ENCODE peak calls at places on chromosome 2, in seven cellular contexts. E is body of pancreas, R is adrenal gland, W is testis, H is suprapubic skin, I is ovary, K is spleen. P is an unnamed sample.

GRCh38 chr2:171807831-171808393 is 86.1 kb downstream of the SLC25A12 start:
- DNase-seq in W (no peak), K (no peak), I (no peak), H (no peak), R (no peak), E (no peak), P (no peak)

GRCh38 chr2:34670482-34670881 is 1071.4 kb upstream of the FAM98A start:
- DNase-seq in R (no peak), H (no peak), K (no peak), W (no peak), I (no peak), E (no peak), P (no peak)

GRCh38 chr2:203998195-203998804 is 61.7 kb downstream of the ICOS start:
- DNase-seq in W (no peak), I (no peak), H (no peak), R (no peak), K (no peak), E (no peak), P (no peak)

GRCh38 chr2:230773039-230773773 is 60.6 kb downstream of the CAB39 start:
- DNase-seq in W (no peak), E (no peak), I (no peak), R (no peak), H (no peak), K (no peak), P (no peak)

GRCh38 chr2:71690231-71690834 is 237.0 kb downstream of the DYSF start:
- DNase-seq in I (peak), H (peak), K (peak), R (no peak), E (no peak), W (no peak), P (no peak)

GRCh38 chr2:15471606-15472005 is 89.5 kb downstream of the NBAS start:
- DNase-seq in I (no peak), H (no peak), W (no peak), E (no peak), K (no peak), R (no peak), P (no peak)

GRCh38 chr2:220270506-220271070 is 643.2 kb downstream of the SLC4A3 start:
- DNase-seq in I (no peak), K (no peak), H (no peak), E (no peak), W (no peak), R (no peak), P (no peak)

GRCh38 chr2:132670961-132671781 is 1.2 kb upstream of the LYPD1 start:
- DNase-seq in K (no peak), I (no peak), R (no peak), E (no peak), W (no peak), H (no peak), P (no peak)

GRCh38 chr2:134189009-134189717 is 64.7 kb upstream of the MGAT5 start:
- DNase-seq in K (no peak), W (no peak), E (peak), H (no peak), I (no peak), R (no peak), P (no peak)

GRCh38 chr2:15178946-15179345 is 382.2 kb downstream of the NBAS start:
- DNase-seq in K (no peak), H (no peak), R (no peak), I (no peak), E (no peak), W (no peak), P (no peak)

GRCh38 chr2:67991456-67991855 is 71.3 kb downstream of the C1D start:
- DNase-seq in R (no peak), H (no peak), I (no peak), K (no peak), E (no peak), W (no peak), P (no peak)

GRCh38 chr2:38515155-38516074 is 87.3 kb downstream of the HNRNPLL start:
- DNase-seq in I (peak), E (peak), K (no peak), R (peak), W (peak), H (peak), P (peak)

GRCh38 chr2:172438064-172438421 is 10.7 kb downstream of the ITGA6 start:
- DNase-seq in I (no peak), R (no peak), W (no peak), H (no peak), E (no peak), K (no peak), P (no peak)

GRCh38 chr2:216679658-216680024 is 15.7 kb downstream of the IGFBP5 start:
- DNase-seq in I (peak), H (no peak), E (no peak), K (peak), R (no peak), W (no peak), P (peak)

GRCh38 chr2:200728630-200729029 is 83.1 kb upstream of the BZW1 start:
- DNase-seq in H (no peak), I (peak), R (no peak), E (no peak), K (no peak), W (no peak), P (no peak)

GRCh38 chr2:196169521-196169920 is 1.9 kb downstream of the STK17B start:
- DNase-seq in K (no peak), I (no peak), R (no peak), W (no peak), E (no peak), H (no peak), P (no peak)

GRCh38 chr2:191165190-191165643 is 14.4 kb upstream of the STAT4 start:
- DNase-seq in H (no peak), E (no peak), R (no peak), I (no peak), W (no peak), K (no peak), P (no peak)

GRCh38 chr2:73999881-74000597 is 15.3 kb downstream of the TET3 start:
- DNase-seq in K (peak), E (no peak), W (no peak), R (no peak), I (peak), H (peak), P (no peak)

GRCh38 chr2:118128826-118129225 is 40.6 kb downstream of the INSIG2 start:
- DNase-seq in W (no peak), H (no peak), E (no peak), K (no peak), I (no peak), R (no peak), P (no peak)

GRCh38 chr2:239386872-239387445 is 13.9 kb downstream of the HDAC4 start:
- DNase-seq in E (no peak), R (no peak), H (no peak), W (no peak), K (peak), I (no peak), P (no peak)

GRCh38 chr2:168456526-168457176 is 579 bp downstream of the CERS6 start:
- DNase-seq in R (peak), I (peak), E (peak), H (peak), W (peak), K (peak), P (peak)

GRCh38 chr2:9975805-9976447 is 24.4 kb downstream of the GRHL1 start:
- DNase-seq in K (no peak), W (no peak), H (no peak), R (peak), E (no peak), I (no peak), P (no peak)

GRCh38 chr2:105879106-105879797 is 134.5 kb downstream of the NCK2 start:
- DNase-seq in I (no peak), K (no peak), W (peak), E (no peak), R (no peak), H (no peak), P (no peak)

GRCh38 chr2:46983065-46983801 is 67.6 kb upstream of the MCFD2 start:
- DNase-seq in R (no peak), W (no peak), H (no peak), E (peak), K (peak), I (no peak), P (no peak)

GRCh38 chr2:46982356-46983064 is 66.9 kb upstream of the MCFD2 start:
- DNase-seq in W (no peak), R (no peak), I (no peak), K (no peak), E (no peak), H (no peak), P (no peak)

GRCh38 chr2:46984034-46984433 is 68.4 kb upstream of the MCFD2 start:
- DNase-seq in H (no peak), I (peak), R (no peak), W (no peak), K (peak), E (no peak), P (no peak)

GRCh38 chr2:46985512-46985911 is 69.9 kb upstream of the MCFD2 start:
- DNase-seq in H (no peak), I (peak), R (peak), E (no peak), W (no peak), K (peak), P (no peak)

DNA sequence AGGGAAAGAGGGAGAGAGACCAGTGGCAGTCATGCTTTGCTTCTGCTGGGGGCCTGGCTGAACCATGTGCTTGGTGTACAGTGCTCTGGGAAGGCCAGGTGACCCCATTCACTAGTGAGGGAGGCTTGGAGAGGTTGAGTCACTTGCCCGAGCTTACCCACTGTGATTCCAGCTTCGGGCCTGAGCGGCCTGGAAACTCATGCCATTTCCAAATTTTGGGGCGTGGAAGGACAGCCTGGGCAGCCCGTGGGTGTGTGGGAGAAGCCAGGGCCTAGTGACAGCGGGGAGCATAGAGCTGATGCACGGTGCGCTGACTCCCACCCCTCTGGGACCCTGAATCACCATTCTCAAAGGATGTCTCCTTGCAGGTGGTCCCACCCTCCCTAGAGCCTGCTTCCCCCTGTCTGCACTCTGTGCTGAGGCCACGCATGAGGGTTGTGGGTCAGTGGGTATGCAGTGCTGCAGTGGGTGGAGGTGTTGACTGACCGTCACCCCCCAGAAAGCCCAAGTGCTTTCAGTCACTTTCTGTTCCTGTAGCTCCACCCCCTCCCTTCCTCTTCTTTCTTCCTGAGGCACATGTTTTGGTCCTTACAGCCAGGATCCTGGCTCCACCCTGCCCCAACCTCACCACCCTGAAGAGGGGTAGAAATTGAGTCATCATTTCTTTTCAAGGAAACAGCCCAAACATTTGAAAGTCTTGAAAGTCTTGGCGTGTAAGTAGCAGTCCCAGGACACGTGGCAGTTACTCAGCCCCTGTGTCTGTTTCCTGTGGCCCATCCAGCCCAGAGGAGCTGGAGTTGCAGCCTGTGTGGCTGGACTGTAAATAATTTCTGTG is 69.3 kb upstream of the MCFD2 start:
- DNase-seq in E (no peak), H (peak), R (peak), K (peak), I (peak), W (peak), P (peak)
- TF ChIP-seq POLR2A in E (no peak), H (no peak), R (peak), K (no peak), I (no peak), W (no peak), P (no peak)

GRCh38 chr2:241088376-241088775 is 13.7 kb downstream of the MTERF4 start:
- DNase-seq in W (no peak), R (no peak), E (no peak), H (peak), K (no peak), I (no peak), P (peak)
- TF ChIP-seq POLR2A in W (no peak), R (no peak), E (no peak), H (no peak), K (no peak), I (no peak), P (no peak)

DNA sequence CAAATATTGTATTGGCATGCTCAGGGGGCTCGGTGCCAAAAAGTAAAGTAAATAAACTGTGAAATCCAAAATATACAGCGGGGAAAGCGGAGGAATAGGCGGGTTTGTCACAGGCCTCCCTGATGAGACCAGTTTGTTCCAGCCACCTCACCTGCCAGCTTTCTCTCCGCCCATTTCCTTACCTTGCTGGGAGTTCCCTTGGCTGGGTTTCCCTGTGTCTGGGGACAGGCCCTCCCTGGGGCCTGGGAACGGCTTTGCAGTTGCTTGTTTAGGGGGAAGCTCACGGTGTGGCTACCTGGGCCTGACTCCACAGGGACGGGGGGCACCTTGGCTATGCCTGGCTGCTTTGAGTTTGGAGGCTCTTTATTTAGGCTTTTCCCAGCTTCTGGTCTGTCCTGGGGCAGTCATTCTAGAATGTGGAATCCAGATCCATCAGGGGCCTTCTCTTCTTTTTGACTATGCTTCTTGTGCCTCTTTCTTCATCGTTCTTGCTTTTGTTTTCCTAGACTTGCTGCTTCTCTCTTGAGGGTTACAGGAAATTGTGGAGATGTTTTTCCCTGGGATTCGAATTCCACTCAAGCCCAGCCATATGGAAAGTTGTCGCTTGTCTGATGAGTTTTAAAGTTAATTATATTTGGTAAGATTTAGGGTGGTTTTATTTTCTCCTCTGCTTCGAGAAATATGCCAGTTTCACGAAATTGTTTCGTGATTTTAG is 2.3 kb downstream of the GLI2 start:
- DNase-seq in W (peak), I (peak), H (no peak), K (peak), R (no peak), E (no peak), P (no peak)
- TF ChIP-seq POLR2A in W (no peak), I (no peak), H (no peak), K (no peak), R (no peak), E (no peak), P (no peak)

GRCh38 chr2:181656450-181657261 is at the start of gene CERKL:
- DNase-seq in R (peak), E (peak), W (peak), I (no peak), K (peak), H (no peak), P (peak)
- TF ChIP-seq POLR2A in R (no peak), E (no peak), W (no peak), I (no peak), K (no peak), H (no peak), P (no peak)

GRCh38 chr2:24492283-24493272 is 1.5 kb downstream of the NCOA1 start:
- DNase-seq in H (no peak), K (no peak), I (no peak), E (peak), W (peak), R (peak), P (no peak)

GRCh38 chr2:24489465-24489864 is 1.6 kb upstream of the NCOA1 start:
- DNase-seq in E (no peak), H (no peak), I (no peak), R (no peak), W (no peak), K (no peak), P (no peak)

GRCh38 chr2:24491626-24492282 is 700 bp downstream of the NCOA1 start:
- DNase-seq in R (peak), I (peak), K (peak), H (peak), W (peak), E (peak), P (peak)

GRCh38 chr2:24489942-24490673 is 946 bp upstream of the NCOA1 start:
- DNase-seq in I (no peak), E (peak), R (peak), H (no peak), W (peak), K (no peak), P (peak)

DNA sequence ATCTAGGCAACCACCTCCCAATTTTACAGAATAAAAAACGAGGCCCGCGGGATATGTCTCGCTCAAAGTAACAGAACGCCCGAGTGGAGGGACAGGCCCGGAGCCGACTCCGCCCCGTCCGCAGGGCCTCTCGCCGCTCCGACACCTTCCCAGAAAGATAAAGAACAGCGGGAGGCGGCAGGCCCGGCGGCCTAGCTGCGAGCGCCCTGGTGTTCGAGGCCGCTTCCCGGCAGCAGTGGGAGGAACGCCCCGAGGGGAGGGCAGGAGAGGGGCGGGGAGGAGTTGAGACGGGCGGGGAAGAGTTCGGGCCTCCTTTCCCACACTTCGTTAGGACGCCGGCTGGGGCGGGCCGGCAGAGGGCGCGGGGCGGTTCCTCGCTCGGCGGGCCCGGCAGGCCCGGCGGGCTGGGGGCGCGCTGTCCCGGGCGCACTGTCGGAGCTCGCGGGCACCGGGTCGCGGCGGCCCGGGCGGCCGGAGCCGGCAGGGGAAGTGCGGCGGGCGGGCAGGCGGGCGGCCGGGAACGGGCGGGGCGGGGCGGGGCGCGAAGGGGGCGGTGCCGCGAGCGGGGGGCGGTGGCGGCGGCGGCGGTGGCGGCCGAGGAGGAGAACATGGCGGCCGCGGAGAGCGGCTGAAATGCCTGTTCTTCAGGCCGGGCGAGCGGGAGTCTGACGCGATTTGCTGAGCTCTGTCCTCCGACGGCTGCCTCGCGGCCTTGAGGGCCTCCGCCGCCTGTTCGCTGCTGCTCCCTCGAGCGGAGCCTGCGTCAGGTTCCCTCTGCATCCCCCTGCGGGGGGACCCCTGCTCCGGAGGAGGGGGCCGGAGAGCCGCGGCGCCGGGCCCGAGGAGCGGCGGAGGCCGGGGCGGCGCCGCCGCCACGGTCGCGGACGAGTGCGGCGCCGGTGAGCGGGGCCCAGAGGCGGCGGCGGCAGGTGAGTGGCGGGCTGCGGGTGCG is at the start of gene NCOA1:
- DNase-seq in I (peak), W (peak), H (peak), E (peak), R (peak), K (peak), P (peak)
- TF ChIP-seq POLR2A in I (peak), W (no peak), H (peak), E (peak), R (peak), K (no peak), P (peak)

GRCh38 chr2:33477473-33478468 is 1.3 kb downstream of the RASGRP3 start:
- DNase-seq in K (no peak), W (peak), E (peak), R (peak), H (no peak), I (no peak), P (peak)
- TF ChIP-seq POLR2A in K (no peak), W (no peak), E (peak), R (no peak), H (no peak), I (no peak), P (no peak)

GRCh38 chr2:127388423-127389164 is 819 bp upstream of the MAP3K2 start:
- DNase-seq in H (no peak), R (no peak), W (no peak), I (no peak), K (no peak), E (no peak), P (no peak)

GRCh38 chr2:127386246-127386645 is 1.5 kb downstream of the MAP3K2 start:
- DNase-seq in H (no peak), R (no peak), W (no peak), K (no peak), E (no peak), I (no peak), P (no peak)

GRCh38 chr2:127384529-127384928 is 3.2 kb downstream of the MAP3K2 start:
- DNase-seq in K (no peak), R (no peak), H (no peak), W (no peak), E (no peak), I (no peak), P (no peak)

GRCh38 chr2:127387655-127388422 is at the start of gene MAP3K2:
- DNase-seq in W (peak), R (peak), H (peak), E (peak), I (peak), K (peak), P (peak)

GRCh38 chr2:127386764-127387654 is 766 bp downstream of the MAP3K2 start:
- DNase-seq in K (peak), E (peak), H (peak), R (peak), W (peak), I (peak), P (peak)
- TF ChIP-seq POLR2A in K (no peak), E (no peak), H (no peak), R (no peak), W (no peak), I (no peak), P (no peak)